ENCODE peak calls at places on chromosome 1, in five cellular contexts. L is IMR-90, D is activated gamma-delta T cell treated with Interleukin-2 at 50 U/mL for 16 hours, K is pons, V is H7. U is an unnamed sample.

GRCh38 chr1:87119741-87120140 is 205.3 kb downstream of the HS2ST1 start:
- DNase-seq in V (no peak), K (no peak), L (no peak), D (no peak), U (no peak)

GRCh38 chr1:31101147-31101502 is 35.6 kb upstream of the PUM1 start:
- DNase-seq in V (no peak), D (no peak), K (no peak), L (peak; percentile 67), U (no peak)

GRCh38 chr1:230188826-230189225 is 121.8 kb downstream of the GALNT2 start:
- DNase-seq in V (no peak), L (no peak), K (no peak), D (no peak), U (no peak)

GRCh38 chr1:155134322-155134721 is 1.3 kb upstream of the SLC50A1 start:
- DNase-seq in L (no peak), V (no peak), D (no peak), K (no peak), U (no peak)

GRCh38 chr1:26269198-26269550 is 10.7 kb upstream of the SH3BGRL3 start:
- DNase-seq in D (no peak), K (no peak), V (no peak), L (no peak), U (no peak)

GRCh38 chr1:98704474-98704873 is 43.0 kb downstream of the SNX7 start:
- DNase-seq in K (peak; percentile 64), L (peak; percentile 6), D (no peak), V (peak; percentile 13), U (no peak)

GRCh38 chr1:38527373-38527966 is 332.1 kb downstream of the RRAGC start:
- DNase-seq in L (no peak), V (peak; percentile 49), D (peak; percentile 10), K (no peak), U (no peak)

GRCh38 chr1:245888809-245889208 is 618.3 kb downstream of the SMYD3 start:
- DNase-seq in V (peak; percentile 55), L (peak; percentile 41), D (no peak), K (no peak), U (no peak)